ENCODE peak calls at places on chromosomes 5 and 9, in six cellular contexts. Y is A549, Q is K562, I is HepG2, O is GM12878, U is SK-N-SH. V is an unnamed sample.

GRCh38 chr9:91824151-91824550 is 125.9 kb downstream of the ROR2 start:
- DNase-seq in Y (no peak), Q (no peak), I (no peak), O (no peak), U (no peak), V (no peak)

GRCh38 chr5:40321514-40321913 is 358.2 kb upstream of the PTGER4 start:
- DNase-seq in Y (no peak), Q (no peak), I (no peak), O (no peak), U (no peak), V (no peak)

GRCh38 chr9:14485366-14485765 is 171.4 kb upstream of the NFIB start:
- DNase-seq in Y (no peak), Q (no peak), I (no peak), O (no peak), U (no peak), V (no peak)

GRCh38 chr5:138981131-138981530 is 106.0 kb upstream of the LRRTM2 start:
- DNase-seq in Y (no peak), Q (no peak), I (no peak), O (no peak), U (no peak), V (no peak)

GRCh38 chr5:127442085-127442484 is 75.4 kb upstream of the PRRC1 start:
- DNase-seq in Y (peak), Q (no peak), I (no peak), O (no peak), U (peak), V (no peak)

GRCh38 chr5:125440905-125441304 is 694.5 kb upstream of the ZNF608 start:
- DNase-seq in Y (no peak), Q (no peak), I (no peak), O (no peak), U (no peak), V (no peak)

GRCh38 chr5:75601567-75601966 is 9.7 kb upstream of the ANKDD1B start:
- DNase-seq in Y (no peak), Q (no peak), I (no peak), O (no peak), U (no peak), V (no peak)

GRCh38 chr5:9610969-9611368 is 19.2 kb downstream of the TAS2R1 start:
- DNase-seq in Y (no peak), Q (no peak), I (no peak), O (no peak), U (no peak), V (no peak)

GRCh38 chr9:16090907-16091629 is 538.2 kb downstream of the CCDC171 start:
- DNase-seq in Y (no peak), Q (no peak), I (no peak), O (no peak), U (no peak), V (no peak)

GRCh38 chr5:168681556-168682183 is 102.5 kb upstream of the PANK3 start:
- DNase-seq in Y (no peak), Q (no peak), I (peak), O (no peak), U (no peak), V (no peak)
- TF ChIP-seq CHD2 in Y (no peak), Q (no peak), I (no peak), O (no peak), U (no peak), V (no peak)

DNA sequence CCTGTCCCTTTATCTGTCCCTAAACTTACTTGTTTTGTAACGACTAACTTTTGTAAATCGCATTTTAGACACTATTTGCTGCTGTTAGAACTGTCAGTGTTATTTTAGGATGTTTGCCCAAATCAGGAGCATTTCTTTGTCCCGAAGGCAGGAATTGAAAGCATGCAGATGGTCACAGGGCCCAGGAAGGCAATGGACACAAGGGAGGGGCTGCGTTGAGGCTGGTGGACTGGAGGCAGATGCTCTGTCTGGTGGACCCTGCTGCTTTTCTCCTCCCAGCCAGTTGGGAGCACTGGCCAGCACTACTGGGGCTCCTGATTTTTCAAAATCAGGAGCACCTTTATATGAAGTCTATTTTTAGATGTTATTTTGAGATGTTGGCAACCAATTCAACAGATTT is 31.7 kb downstream of the DOCK2 start:
- DNase-seq in Y (peak), Q (no peak), I (no peak), O (no peak), U (peak), V (no peak)
- TF ChIP-seq CHD2 in Y (no peak), Q (no peak), I (no peak), O (no peak), U (no peak), V (no peak)

DNA sequence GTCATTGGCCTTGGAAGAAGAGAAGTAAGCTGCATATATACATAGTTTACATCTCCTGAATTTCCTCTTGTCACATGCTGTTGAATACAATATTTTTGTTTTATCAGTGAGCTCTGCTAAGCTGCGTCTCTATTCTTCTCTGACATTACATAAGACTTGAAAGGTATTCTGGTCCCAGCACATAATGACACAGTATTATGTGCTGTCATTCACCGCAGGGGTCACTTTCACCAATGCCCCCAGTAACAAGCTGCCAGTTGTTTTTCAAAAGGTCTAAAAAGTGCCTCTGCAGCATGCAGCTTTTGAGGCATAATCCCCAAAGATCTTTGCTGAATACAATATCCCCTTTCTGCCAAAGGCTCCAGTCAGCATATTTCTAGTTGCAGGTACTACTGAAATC is 349.0 kb upstream of the FAM174A start:
- DNase-seq in Y (no peak), Q (no peak), I (no peak), O (no peak), U (no peak), V (no peak)
- TF ChIP-seq CHD2 in Y (no peak), Q (no peak), I (no peak), O (no peak), U (no peak), V (no peak)

GRCh38 chr9:131654857-131655577 is 84.9 kb downstream of the RAPGEF1 start:
- DNase-seq in Y (no peak), Q (no peak), I (peak), O (no peak), U (no peak), V (no peak)
- TF ChIP-seq CHD2 in Y (no peak), Q (no peak), I (no peak), O (no peak), U (no peak), V (no peak)

GRCh38 chr5:141715340-141715905 is 33.4 kb upstream of the ARAP3 start:
- DNase-seq in Y (no peak), Q (no peak), I (no peak), O (no peak), U (no peak), V (no peak)
- TF ChIP-seq CHD2 in Y (no peak), Q (no peak), I (no peak), O (no peak), U (no peak), V (no peak)

DNA sequence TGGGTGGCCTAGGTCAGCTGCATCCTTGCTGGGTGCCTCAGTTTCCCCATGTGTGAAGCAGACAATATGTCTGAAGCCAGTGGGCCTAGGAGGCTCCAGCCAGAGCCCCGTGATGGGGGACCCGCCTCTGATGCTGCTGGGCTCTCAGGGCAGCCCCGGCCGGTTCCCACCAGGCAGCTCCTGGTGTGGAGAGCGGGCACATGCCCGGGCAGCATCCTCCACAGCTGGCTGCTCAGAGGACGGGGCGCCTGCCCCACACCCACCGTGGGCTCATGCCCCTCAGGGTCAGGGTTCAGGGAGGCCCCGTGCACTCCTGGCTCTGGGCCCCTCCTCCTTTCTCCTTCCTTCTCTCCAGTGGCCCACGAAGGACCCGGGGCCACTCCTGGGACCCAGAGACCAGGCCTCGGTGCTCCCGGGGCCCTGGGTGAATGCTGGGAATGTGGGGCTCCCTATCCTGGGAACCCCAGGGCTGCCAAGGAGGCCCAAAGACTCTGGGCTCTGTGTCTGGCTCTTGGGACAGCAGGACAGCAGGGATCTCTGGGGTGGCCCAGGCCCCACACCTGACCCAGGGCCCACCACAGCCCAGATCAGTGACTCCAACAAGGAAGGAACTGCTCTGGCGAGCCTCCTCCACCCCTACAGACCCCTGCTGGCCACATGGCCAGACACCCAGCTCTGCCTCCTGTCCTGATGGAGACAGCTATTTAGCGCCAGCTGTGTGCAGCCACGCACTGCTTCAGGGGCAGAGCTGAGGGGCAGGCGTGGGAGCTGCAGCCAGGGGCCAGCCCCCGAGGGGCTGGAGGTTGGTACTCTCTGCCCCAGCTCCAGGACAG is 39.5 kb upstream of the EGFL7 start:
- DNase-seq in Y (no peak), Q (no peak), I (no peak), O (no peak), U (no peak), V (peak)
- TF ChIP-seq CHD2 in Y (no peak), Q (no peak), I (no peak), O (no peak), U (no peak), V (no peak)

DNA sequence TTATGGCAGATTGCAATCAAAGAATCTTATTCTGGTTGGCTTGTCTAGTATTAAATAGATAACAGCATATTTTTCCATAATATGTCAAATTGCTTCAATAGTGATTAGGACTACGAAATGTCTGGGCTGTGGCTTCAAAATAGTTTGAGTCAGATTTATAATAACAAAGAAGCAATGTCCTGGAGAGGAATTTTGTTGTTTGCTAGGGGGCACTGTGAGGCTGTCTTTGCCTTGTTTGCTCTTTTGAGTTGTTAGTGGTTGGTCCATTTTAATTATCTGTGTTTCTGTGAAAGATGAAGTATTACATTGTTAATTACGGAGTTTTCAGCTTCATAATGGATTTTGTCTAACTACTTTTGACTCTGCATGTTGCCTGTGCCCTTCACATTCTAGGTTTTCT is 713.6 kb downstream of the TLE4 start:
- DNase-seq in Y (no peak), Q (no peak), I (no peak), O (no peak), U (peak), V (no peak)
- TF ChIP-seq CHD2 in Y (no peak), Q (no peak), I (no peak), O (no peak), U (no peak), V (no peak)

DNA sequence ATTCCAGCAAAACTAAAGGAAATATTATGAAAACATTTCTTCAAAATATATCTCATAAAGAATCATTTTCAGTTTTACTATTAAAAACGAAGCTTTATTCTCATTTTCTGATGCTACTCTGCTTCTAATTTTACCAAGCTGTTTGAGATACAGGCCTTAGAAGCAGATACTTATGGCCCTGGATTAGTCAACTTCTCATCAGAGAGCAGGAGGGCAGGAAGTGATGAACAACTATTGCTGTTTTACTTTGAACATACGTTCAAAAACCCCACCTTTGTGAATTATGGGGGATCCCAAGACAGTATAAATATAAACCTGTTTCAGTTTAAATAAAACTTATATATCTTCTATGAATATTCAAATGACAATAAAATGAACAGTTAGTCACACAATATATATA is 16.0 kb downstream of the MPDZ start:
- DNase-seq in Y (no peak), Q (no peak), I (no peak), O (no peak), U (no peak), V (no peak)
- TF ChIP-seq CHD2 in Y (no peak), Q (no peak), I (no peak), O (no peak), U (no peak), V (no peak)